ENCODE peak calls at places on chromosomes 3 and 15, in six cellular contexts. X is mesenchymal stem cell, F is IMR-90, S is neuronal stem cell, T is H1, U is trophoblast cell. M is an unnamed sample.

GRCh38 chr3:31840252-31840651 is 140.8 kb downstream of the OSBPL10 start:
- DNase-seq in X (no peak), F (no peak), S (no peak), T (no peak), U (peak), M (no peak)

GRCh38 chr3:79766474-79767193 is 1.2 kb downstream of the ROBO1 start:
- DNase-seq in X (no peak), F (no peak), S (no peak), T (peak), U (no peak), M (peak)

GRCh38 chr3:46693038-46693896 is at the start of gene ALS2CL:
- DNase-seq in X (peak), F (no peak), S (no peak), T (peak), U (peak), M (peak)

GRCh38 chr15:62850791-62851291 is 191.7 kb upstream of the TPM1 start:
- DNase-seq in X (peak), F (peak), S (peak), T (no peak), U (peak), M (no peak)

GRCh38 chr15:34275154-34275553 is 50.3 kb downstream of the EMC4 start:
- DNase-seq in X (no peak), F (peak), S (no peak), T (no peak), U (no peak), M (no peak)

GRCh38 chr3:189573004-189573403 is 58.2 kb upstream of the TP63 start:
- DNase-seq in X (no peak), F (no peak), S (no peak), T (no peak), U (peak), M (no peak)

GRCh38 chr15:62482715-62483429 is 317.8 kb upstream of the C2CD4B start:
- DNase-seq in X (peak), F (peak), S (peak), T (peak), U (peak), M (peak)

GRCh38 chr3:51173518-51174271 is 211.4 kb upstream of the MANF start:
- DNase-seq in X (no peak), F (no peak), S (no peak), T (no peak), U (no peak), M (no peak)

GRCh38 chr15:75042730-75043508 is 19.5 kb downstream of the PPCDC start:
- DNase-seq in X (peak), F (peak), S (no peak), T (peak), U (peak), M (peak)

DNA sequence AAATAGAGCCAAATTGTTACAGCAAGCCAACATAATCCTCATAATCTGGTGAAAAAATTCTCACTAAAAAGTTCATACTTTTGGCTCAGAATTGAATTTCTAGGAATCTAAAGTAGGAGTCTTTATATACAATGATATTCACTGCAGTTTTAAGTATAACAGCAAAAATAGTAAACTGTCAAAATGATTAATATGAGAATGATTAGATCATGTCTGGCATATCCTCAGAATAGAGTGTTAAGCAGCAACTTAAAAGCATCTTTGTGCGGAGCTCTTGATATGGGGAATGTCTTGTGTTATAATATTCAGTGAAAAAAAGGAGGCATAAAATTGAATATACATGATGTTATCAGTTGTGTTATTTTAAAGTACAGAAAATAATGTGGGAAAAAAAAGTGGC is 16.9 kb downstream of the KNG1 start:
- DNase-seq in X (no peak), F (no peak), S (no peak), T (no peak), U (no peak), M (no peak)
- H4K91ac ChIP-seq in X (no peak), F (no peak), S (no peak), T (no peak), U (no peak), M (no peak)

DNA sequence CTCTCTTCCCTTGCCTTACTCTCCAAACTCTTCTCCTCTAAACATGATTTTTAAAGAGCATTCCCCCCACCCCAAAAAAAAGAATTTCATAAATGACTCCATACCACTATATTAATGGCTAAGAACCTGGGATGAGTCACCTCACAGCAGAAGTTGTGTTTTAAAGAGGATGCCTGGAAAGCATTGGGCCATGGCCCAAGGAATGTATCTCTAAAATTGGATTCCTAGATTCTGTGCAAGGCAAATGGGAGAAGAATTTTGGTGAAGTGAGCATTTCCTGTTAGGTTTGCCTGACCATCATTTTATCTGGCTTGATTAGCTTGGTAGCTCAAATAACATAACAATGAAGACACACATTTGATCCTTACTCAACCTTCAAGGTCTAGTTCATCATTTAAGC is 251.4 kb downstream of the NR1D2 start:
- DNase-seq in X (no peak), F (no peak), S (no peak), T (no peak), U (no peak), M (no peak)
- H4K91ac ChIP-seq in X (no peak), F (no peak), S (no peak), T (no peak), U (no peak), M (no peak)

GRCh38 chr3:157100079-157100477 is 59.9 kb downstream of the CCNL1 start:
- DNase-seq in X (no peak), F (no peak), S (no peak), T (no peak), U (no peak), M (no peak)
- H4K91ac ChIP-seq in X (no peak), F (peak), S (no peak), T (no peak), U (no peak), M (no peak)

GRCh38 chr15:100569406-100569805 is 32.6 kb downstream of the LINS1 start:
- DNase-seq in X (peak), F (peak), S (no peak), T (no peak), U (no peak), M (no peak)
- H4K91ac ChIP-seq in X (no peak), F (no peak), S (no peak), T (no peak), U (no peak), M (no peak)

GRCh38 chr3:52606373-52607085 is 70.1 kb downstream of the UQCC5 start:
- DNase-seq in X (peak), F (peak), S (no peak), T (no peak), U (peak), M (no peak)
- H4K91ac ChIP-seq in X (no peak), F (no peak), S (no peak), T (no peak), U (no peak), M (no peak)

DNA sequence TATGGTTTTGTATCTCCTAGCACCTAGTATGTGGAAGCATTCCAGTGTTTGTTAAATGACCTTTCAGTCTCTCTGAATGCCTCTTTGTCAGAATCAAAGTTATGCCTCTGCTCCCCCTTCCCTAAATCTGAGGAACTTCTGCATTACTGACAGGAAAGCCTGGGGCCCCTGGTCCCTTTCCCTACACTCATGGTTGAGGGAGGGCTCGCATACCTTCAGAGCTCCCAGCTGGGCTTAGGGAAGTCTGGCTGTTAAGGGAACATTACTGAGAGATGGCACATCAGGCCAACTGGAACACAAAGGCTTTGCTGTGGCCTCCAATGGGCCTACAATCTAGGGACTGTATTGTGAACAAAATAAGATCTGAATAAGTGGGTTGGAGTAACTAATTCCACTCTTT is 10.3 kb downstream of the PKM start:
- DNase-seq in X (no peak), F (no peak), S (no peak), T (no peak), U (no peak), M (no peak)
- H4K91ac ChIP-seq in X (no peak), F (no peak), S (no peak), T (no peak), U (no peak), M (no peak)

DNA sequence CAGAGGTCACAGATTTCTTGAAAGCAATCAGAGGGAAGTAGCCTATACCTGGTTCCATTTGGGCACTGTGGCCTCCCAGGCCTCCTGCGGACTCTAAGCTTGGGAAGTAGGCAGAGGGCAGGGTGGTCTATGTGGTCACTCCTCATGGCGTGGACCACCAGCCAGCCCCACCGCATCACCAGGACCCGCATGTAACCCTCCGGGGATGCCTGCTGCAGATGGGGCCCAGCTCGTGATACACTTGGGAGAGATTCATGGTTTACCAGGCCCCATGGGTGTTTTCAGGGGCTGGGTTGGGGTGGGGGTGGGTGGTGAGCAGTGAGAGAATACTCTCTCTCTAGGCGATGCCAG is 123.7 kb downstream of the ASB7 start:
- DNase-seq in X (no peak), F (no peak), S (no peak), T (peak), U (no peak), M (peak)
- H4K91ac ChIP-seq in X (no peak), F (peak), S (no peak), T (no peak), U (no peak), M (no peak)

GRCh38 chr3:177977381-177978158 is 558.7 kb upstream of the KCNMB2 start:
- DNase-seq in X (peak), F (peak), S (no peak), T (no peak), U (peak), M (no peak)
- H4K91ac ChIP-seq in X (no peak), F (peak), S (no peak), T (no peak), U (no peak), M (no peak)

M was measured in H9.